ENCODE peak calls at places on chromosome 7, in nine cellular contexts. R is neuronal stem cell; U is iPS-NIHi11; B is activated T-cell treated with anti-CD3 and anti-CD28 coated beads, Interleukin-2, amount 50 U/mL, for 72 hours; N is GF-D8; J is GM13977; C is substantia nigra; W is AG20443; M is KG1. V is an unnamed sample.

GRCh38 chr7:66859794-66860645 is 61.0 kb upstream of the TMEM248 start:
- DNase-seq in R (no peak), U (peak), B (peak), N (no peak), J (no peak), C (no peak), W (no peak), M (no peak), V (no peak)

GRCh38 chr7:75038508-75038907 is 35.1 kb downstream of the RCC1L start:
- DNase-seq in R (no peak), U (no peak), B (no peak), N (no peak), J (no peak), C (no peak), W (no peak), M (no peak), V (no peak)

GRCh38 chr7:143265017-143265693 is 1.9 kb downstream of the GSTK1 start:
- DNase-seq in R (no peak), U (no peak), B (no peak), N (no peak), J (no peak), C (no peak), W (no peak), M (no peak), V (no peak)

GRCh38 chr7:117993377-117994003 is 120.2 kb upstream of the CTTNBP2 start:
- DNase-seq in R (peak), U (peak), B (peak), N (no peak), J (peak), C (no peak), W (peak), M (no peak), V (no peak)

GRCh38 chr7:17234398-17235021 is 63.9 kb upstream of the AHR start:
- DNase-seq in R (no peak), U (no peak), B (peak), N (peak), J (peak), C (no peak), W (peak), M (peak), V (peak)

GRCh38 chr7:46784746-46785145 is 797.2 kb downstream of the TNS3 start:
- DNase-seq in R (no peak), U (no peak), B (no peak), N (no peak), J (no peak), C (no peak), W (peak), M (no peak), V (no peak)

GRCh38 chr7:120985130-120985758 is 3.3 kb upstream of the CPED1 start:
- DNase-seq in R (no peak), U (peak), B (no peak), N (no peak), J (no peak), C (no peak), W (no peak), M (no peak), V (no peak)

GRCh38 chr7:55100172-55100961 is 81.5 kb downstream of the EGFR start:
- DNase-seq in R (no peak), U (no peak), B (no peak), N (no peak), J (no peak), C (no peak), W (no peak), M (no peak), V (no peak)

GRCh38 chr7:34062826-34063225 is 157.5 kb downstream of the BMPER start:
- DNase-seq in R (no peak), U (no peak), B (no peak), N (no peak), J (no peak), C (no peak), W (no peak), M (no peak), V (no peak)

GRCh38 chr7:16817536-16817935 is 12.7 kb upstream of the AGR2 start:
- DNase-seq in R (no peak), U (no peak), B (no peak), N (no peak), J (no peak), C (no peak), W (peak), M (no peak), V (no peak)

GRCh38 chr7:26399309-26399610 is 107.6 kb downstream of the SNX10 start:
- DNase-seq in R (no peak), U (peak), B (no peak), N (no peak), J (no peak), C (peak), W (peak), M (no peak), V (no peak)

GRCh38 chr7:140455743-140456142 is 23.6 kb downstream of the MKRN1 start:
- DNase-seq in R (no peak), U (peak), B (no peak), N (no peak), J (no peak), C (no peak), W (no peak), M (no peak), V (no peak)

GRCh38 chr7:54725255-54725654 is 33.8 kb downstream of the SEC61G start:
- DNase-seq in R (no peak), U (no peak), B (no peak), N (no peak), J (no peak), C (no peak), W (no peak), M (no peak), V (no peak)

GRCh38 chr7:28627869-28628268 is 215.6 kb downstream of the CREB5 start:
- DNase-seq in R (no peak), U (no peak), B (no peak), N (no peak), J (no peak), C (no peak), W (no peak), M (no peak), V (no peak)

GRCh38 chr7:118245267-118246040 is 20.9 kb downstream of the ANKRD7 start:
- DNase-seq in R (no peak), U (no peak), B (no peak), N (no peak), J (peak), C (no peak), W (no peak), M (no peak), V (no peak)

GRCh38 chr7:70646551-70647248 is 485.2 kb upstream of the GALNT17 start:
- DNase-seq in R (no peak), U (no peak), B (no peak), N (no peak), J (no peak), C (peak), W (no peak), M (no peak), V (no peak)

GRCh38 chr7:151731022-151731441 is 145.9 kb downstream of the PRKAG2 start:
- DNase-seq in R (no peak), U (no peak), B (no peak), N (no peak), J (no peak), C (no peak), W (no peak), M (no peak), V (no peak)

GRCh38 chr7:128911441-128912031 is 1.0 kb upstream of the KCP start:
- DNase-seq in R (no peak), U (peak), B (no peak), N (no peak), J (no peak), C (no peak), W (no peak), M (no peak), V (no peak)

GRCh38 chr7:74454948-74455804 is 1.5 kb downstream of the GTF2IRD1 start:
- DNase-seq in R (no peak), U (no peak), B (no peak), N (no peak), J (no peak), C (peak), W (no peak), M (no peak), V (no peak)

GRCh38 chr7:132440126-132440525 is 136.1 kb downstream of the PLXNA4 start:
- DNase-seq in R (no peak), U (no peak), B (no peak), N (no peak), J (no peak), C (no peak), W (no peak), M (no peak), V (no peak)

GRCh38 chr7:151539055-151539714 is 19.5 kb upstream of the RHEB start:
- DNase-seq in R (peak), U (peak), B (no peak), N (no peak), J (peak), C (peak), W (peak), M (no peak), V (no peak)

GRCh38 chr7:105932835-105933477 is 30.1 kb upstream of the CDHR3 start:
- DNase-seq in R (peak), U (peak), B (no peak), N (no peak), J (no peak), C (no peak), W (peak), M (no peak), V (no peak)